ENCODE peak calls at places on chromosomes 16 and 17, in four cellular contexts. B, E, T and Z are unnamed samples.

GRCh38 chr16:67393790-67394270 is 532 bp upstream of the TPPP3 start:
- DNase-seq in T (no peak), B (no peak), E (no peak), Z (no peak)

GRCh38 chr17:21174719-21175118 is 39.2 kb downstream of the TMEM11 start:
- DNase-seq in E (no peak), T (no peak), B (no peak), Z (no peak)

GRCh38 chr16:77905356-77905920 is 116.9 kb upstream of the CLEC3A start:
- DNase-seq in E (no peak), B (no peak), T (no peak), Z (no peak)

GRCh38 chr17:80760501-80760900 is 215.9 kb downstream of the RPTOR start:
- DNase-seq in E (no peak), B (no peak), T (no peak), Z (no peak)

GRCh38 chr17:41906465-41907184 is 12.1 kb downstream of the ACLY start:
- DNase-seq in B (no peak), E (no peak), T (no peak), Z (no peak)

GRCh38 chr16:63512910-63513309 is 1476.7 kb upstream of the CDH8 start:
- DNase-seq in T (no peak), B (no peak), E (no peak), Z (no peak)

GRCh38 chr16:3952342-3953131 is 72.0 kb upstream of the CREBBP start:
- DNase-seq in E (no peak), B (no peak), T (no peak), Z (no peak)

GRCh38 chr16:81645303-81645702 is 133.8 kb upstream of the PLCG2 start:
- DNase-seq in E (no peak), T (no peak), B (no peak), Z (no peak)

GRCh38 chr17:45311762-45312476 is 4.9 kb downstream of the MAP3K14 start:
- DNase-seq in B (peak; percentile 82), E (no peak), T (peak; percentile 96), Z (no peak)

GRCh38 chr16:66605177-66605999 is 884 bp downstream of the CMTM3 start:
- DNase-seq in T (peak; percentile 30), B (no peak), E (peak; percentile 84), Z (no peak)

GRCh38 chr17:27514595-27515413 is 58.6 kb downstream of the KSR1 start:
- DNase-seq in B (no peak), E (no peak), T (no peak), Z (no peak)

GRCh38 chr16:53599548-53599947 is 96.5 kb upstream of the AKTIP start:
- DNase-seq in B (no peak), E (no peak), T (peak; percentile 23), Z (no peak)

GRCh38 chr17:43515641-43516040 is 30.5 kb downstream of the ETV4 start:
- DNase-seq in E (no peak), T (no peak), B (no peak), Z (no peak)

GRCh38 chr17:55157165-55157564 is 107.6 kb upstream of the HLF start:
- DNase-seq in T (peak; percentile 48), E (no peak), B (no peak), Z (no peak)

GRCh38 chr17:55285340-55286301 is 20.9 kb downstream of the HLF start:
- DNase-seq in T (peak; percentile 99), B (no peak), E (no peak), Z (no peak)

GRCh38 chr16:50615891-50616290 is 65.2 kb downstream of the SNX20 start:
- DNase-seq in B (no peak), E (no peak), T (no peak), Z (no peak)

GRCh38 chr16:26802440-26802839 is 264.3 kb upstream of the C16orf82 start:
- DNase-seq in B (no peak), T (no peak), E (no peak), Z (no peak)

GRCh38 chr16:53541326-53541725 is 38.3 kb upstream of the AKTIP start:
- DNase-seq in T (no peak), E (no peak), B (no peak), Z (no peak)

GRCh38 chr17:79272666-79273219 is 198.1 kb downstream of the ENGASE start:
- DNase-seq in E (no peak), B (peak; percentile 31), T (peak; percentile 16), Z (no peak)

GRCh38 chr16:87047221-87048037 is 269.8 kb downstream of the C16orf95 start:
- DNase-seq in E (no peak), T (no peak), B (no peak), Z (no peak)

GRCh38 chr16:86142801-86143236 is 243.9 kb downstream of the IRF8 start:
- DNase-seq in T (no peak), E (no peak), B (no peak), Z (no peak)

GRCh38 chr17:17059301-17059890 is 17.1 kb downstream of the MPRIP start:
- DNase-seq in E (no peak), T (no peak), B (no peak), Z (no peak)

GRCh38 chr17:336110-337021 is 16.2 kb downstream of the RPH3AL start:
- DNase-seq in E (no peak), T (no peak), B (no peak), Z (no peak)

GRCh38 chr17:8173056-8173870 is 2.9 kb downstream of the TMEM107 start:
- DNase-seq in B (peak; percentile 99), E (peak; percentile 48), T (peak; percentile 98), Z (no peak)

GRCh38 chr17:47801906-47802305 is 19.7 kb downstream of the OSBPL7 start:
- DNase-seq in T (no peak), B (no peak), E (no peak), Z (no peak)

GRCh38 chr17:62188713-62189112 is 123.6 kb upstream of the MED13 start:
- DNase-seq in E (no peak), B (no peak), T (peak; percentile 62), Z (no peak)

GRCh38 chr17:350706-351435 is 1.7 kb downstream of the RPH3AL start:
- DNase-seq in E (no peak), T (peak; percentile 50), B (no peak), Z (no peak)

GRCh38 chr17:79923974-79924638 is 84.9 kb upstream of the CBX4 start:
- DNase-seq in T (peak; percentile 67), E (peak; percentile 76), B (peak; percentile 52), Z (peak; percentile 99)

GRCh38 chr16:57667526-57668258 is 414 bp upstream of the ADGRG3 start:
- DNase-seq in T (peak; percentile 91), E (peak; percentile 72), B (no peak), Z (peak; percentile 75)

GRCh38 chr16:87173294-87173883 is 143.8 kb downstream of the C16orf95 start:
- DNase-seq in B (no peak), T (no peak), E (no peak), Z (no peak)

GRCh38 chr17:11204991-11205390 is 36.0 kb upstream of the SHISA6 start:
- DNase-seq in T (no peak), E (no peak), B (no peak), Z (no peak)

GRCh38 chr17:70479779-70480178 is 310.4 kb downstream of the KCNJ2 start:
- DNase-seq in B (no peak), T (no peak), E (no peak), Z (no peak)

GRCh38 chr17:56141046-56141839 is 12.0 kb upstream of the ANKFN1 start:
- DNase-seq in E (no peak), B (no peak), T (no peak), Z (no peak)

GRCh38 chr17:81431545-81432482 is 36.6 kb downstream of the BAHCC1 start:
- DNase-seq in B (no peak), T (no peak), E (no peak), Z (no peak)

GRCh38 chr17:64781810-64782555 is 119.9 kb upstream of the SMURF2 start:
- DNase-seq in E (no peak), B (no peak), T (no peak), Z (no peak)

DNA sequence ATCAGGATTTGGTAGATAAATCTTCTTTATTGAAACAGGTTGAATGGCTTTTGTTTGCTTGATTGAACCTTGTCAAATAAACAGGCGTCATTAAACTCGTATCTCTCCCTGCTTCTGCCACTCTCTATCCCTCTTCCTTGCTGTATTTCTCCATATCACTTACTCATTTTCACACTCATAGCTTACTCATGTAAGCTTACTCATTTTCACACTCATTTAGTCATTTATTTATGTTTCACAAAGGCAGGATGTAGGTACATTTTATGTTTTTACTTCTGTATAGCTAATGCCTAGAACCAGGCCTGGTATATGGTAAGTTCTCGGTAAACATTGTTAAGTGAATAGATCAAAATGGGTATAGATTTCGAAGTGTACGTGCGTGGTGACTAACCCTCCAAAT is 450.0 kb downstream of the PMP22 start:
- DNase-seq in B (no peak), T (no peak), E (no peak), Z (no peak)
- TF ChIP-seq FOSL1 in B (no peak), T (no peak), E (no peak), Z (no peak)

GRCh38 chr17:67993998-67994361 is 2.3 kb downstream of the C17orf58 start:
- DNase-seq in B (no peak), E (no peak), T (peak; percentile 28), Z (peak; percentile 75)

GRCh38 chr17:67994827-67995567 is 1.3 kb downstream of the C17orf58 start:
- DNase-seq in T (no peak), B (no peak), E (no peak), Z (no peak)

GRCh38 chr17:67995568-67996191 is 589 bp downstream of the C17orf58 start:
- DNase-seq in E (no peak), B (no peak), T (no peak), Z (no peak)

GRCh38 chr17:67992541-67993152 is 3.6 kb downstream of the C17orf58 start:
- DNase-seq in E (no peak), T (no peak), B (no peak), Z (no peak)

GRCh38 chr17:67993153-67993997 is 2.9 kb downstream of the C17orf58 start:
- DNase-seq in T (peak; percentile 68), B (peak; percentile 81), E (peak; percentile 85), Z (peak; percentile 84)
- TF ChIP-seq FOSL1 in T (no peak), B (no peak), E (peak; percentile 62), Z (no peak)

DNA sequence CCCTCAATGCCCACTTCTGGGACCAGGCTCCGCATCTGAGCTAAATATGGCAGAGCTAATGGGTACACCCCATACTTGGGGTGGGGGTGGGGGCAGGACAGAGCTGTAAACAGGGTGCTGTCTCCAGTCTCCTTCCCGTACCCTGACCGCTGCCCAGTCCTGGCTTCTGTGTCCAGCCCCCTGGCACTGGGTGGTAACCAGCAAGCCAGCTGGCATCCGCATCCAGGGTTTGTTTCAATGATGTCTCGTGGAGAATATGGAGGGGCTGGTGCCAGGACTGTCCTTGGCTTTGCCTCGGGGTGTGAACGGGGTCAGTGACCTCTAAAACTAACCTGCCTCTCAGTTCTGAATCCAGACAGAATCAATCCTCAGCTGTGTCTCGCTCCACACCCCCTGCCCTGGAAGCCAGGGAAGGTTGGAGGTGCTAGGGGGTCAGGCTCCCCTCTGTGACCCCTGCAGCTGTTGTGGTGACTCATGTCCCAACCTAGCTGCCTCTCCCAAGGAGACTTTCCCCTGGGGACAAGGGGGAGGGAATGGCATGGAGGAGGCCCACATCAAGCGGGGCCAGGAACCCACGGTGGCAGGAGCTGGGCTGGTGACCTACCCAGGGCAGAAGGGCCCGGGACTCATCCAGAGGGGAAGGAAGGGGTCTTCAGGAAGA is 1.5 kb upstream of the PNMT start:
- DNase-seq in B (no peak), E (peak; percentile 66), T (no peak), Z (no peak)
- TF ChIP-seq FOSL1 in B (no peak), E (peak; percentile 83), T (no peak), Z (no peak)

GRCh38 chr16:17058471-17058870 is 412.3 kb downstream of the XYLT1 start:
- DNase-seq in E (no peak), B (no peak), T (no peak), Z (no peak)
- TF ChIP-seq FOSL1 in E (no peak), B (no peak), T (no peak), Z (no peak)

GRCh38 chr17:31537558-31537957 is 146.1 kb downstream of the RAB11FIP4 start:
- DNase-seq in B (no peak), E (no peak), T (no peak), Z (no peak)
- TF ChIP-seq FOSL1 in B (no peak), E (no peak), T (no peak), Z (no peak)

GRCh38 chr16:49539758-49540157 is 166.2 kb downstream of the C16orf78 start:
- DNase-seq in E (no peak), T (no peak), B (no peak), Z (no peak)
- TF ChIP-seq FOSL1 in E (no peak), T (no peak), B (no peak), Z (no peak)